ENCODE peak calls at places on chromosome 13, in seven cellular contexts. F is CD8-positive, alpha-beta T cell; W is AG10803; P is mammary epithelial cell; D is ovary; N is gastrocnemius medialis; Y is stomach. A is an unnamed sample.

GRCh38 chr13:44796597-44797517 is 192.4 kb downstream of the NUFIP1 start:
- DNase-seq in W (no peak), N (no peak), F (no peak), Y (peak; percentile 30), D (no peak), P (no peak), A (no peak)

GRCh38 chr13:19052180-19052579 is 129.4 kb downstream of the TUBA3C start:
- DNase-seq in Y (no peak), P (no peak), W (no peak), D (no peak), N (no peak), F (no peak), A (no peak)

GRCh38 chr13:43377955-43378354 is 354.6 kb downstream of the DNAJC15 start:
- DNase-seq in Y (peak; percentile 38), W (no peak), P (peak; percentile 30), N (no peak), F (no peak), D (no peak), A (peak; percentile 6)

GRCh38 chr13:73334459-73334858 is 275.7 kb downstream of the KLF5 start:
- DNase-seq in D (no peak), N (no peak), P (peak; percentile 88), Y (no peak), W (peak; percentile 9), F (no peak), A (no peak)

GRCh38 chr13:72728290-72728605 is 525 bp downstream of the BORA start:
- DNase-seq in W (no peak), D (no peak), Y (no peak), F (no peak), N (no peak), P (no peak), A (no peak)

GRCh38 chr13:111093634-111094033 is 21.5 kb upstream of the ARHGEF7 start:
- DNase-seq in W (no peak), Y (no peak), D (no peak), P (no peak), N (no peak), F (no peak), A (no peak)

GRCh38 chr13:101941095-101941777 is 460.6 kb downstream of the FGF14 start:
- DNase-seq in W (peak; percentile 14), F (no peak), N (no peak), P (no peak), Y (no peak), D (no peak), A (peak; percentile 66)

GRCh38 chr13:78610381-78610883 is 7.1 kb upstream of the POU4F1 start:
- DNase-seq in D (no peak), P (no peak), N (no peak), F (no peak), W (peak; percentile 15), Y (no peak), A (peak; percentile 44)

DNA sequence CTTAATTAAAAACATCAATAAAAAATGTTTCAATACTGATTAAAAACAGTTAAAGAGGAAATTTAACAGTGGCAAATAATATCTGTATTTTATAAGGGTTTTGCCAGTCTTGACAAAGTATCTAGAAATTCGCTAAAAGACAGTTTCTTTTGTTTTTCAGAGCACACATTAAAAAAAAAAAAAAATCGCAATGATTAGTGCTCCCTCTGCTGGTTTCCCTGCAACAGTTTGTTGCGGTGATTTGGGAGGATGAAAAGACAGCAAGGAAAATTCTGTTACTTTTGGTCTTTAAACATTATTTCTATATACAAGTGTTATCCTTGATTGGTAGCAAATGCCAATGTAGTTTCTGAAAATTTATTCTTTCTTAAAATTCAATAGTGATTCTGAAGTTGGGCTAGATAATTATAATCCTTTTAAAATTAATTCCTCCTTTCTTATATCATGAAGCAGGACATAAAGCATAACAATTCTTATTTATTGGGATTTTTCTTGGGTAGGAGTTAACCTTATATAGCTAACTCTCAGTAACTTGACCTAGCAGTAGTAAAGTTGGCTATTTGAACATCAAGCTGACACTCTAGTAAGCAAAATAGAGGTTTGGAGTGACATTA is 23.1 kb upstream of the SPRY2 start:
- DNase-seq in N (no peak), Y (no peak), W (peak; percentile 27), D (no peak), P (peak; percentile 5), F (no peak), A (peak; percentile 61)
- H3K4me3 ChIP-seq in N (peak overlapping the region; percentile 38), Y (no peak overlapping the region), W (no peak overlapping the region), D (no peak overlapping the region), P (no peak overlapping the region), F (no peak overlapping the region), A (no peak overlapping the region)

GRCh38 chr13:41652735-41653361 is 195.5 kb downstream of the RGCC start:
- DNase-seq in N (no peak), P (peak; percentile 26), F (peak; percentile 24), W (peak; percentile 78), Y (no peak), D (no peak), A (peak; percentile 85)
- TF ChIP-seq CTCF in N (peak; percentile 50), P (peak; percentile 63), F (peak; percentile 64), W (peak; percentile 73), Y (peak; percentile 49), D (peak; percentile 30), A (peak; percentile 57)

GRCh38 chr13:83449666-83450395 is 432.4 kb downstream of the SLITRK1 start:
- DNase-seq in N (no peak), F (no peak), W (peak; percentile 58), P (peak; percentile 81), D (no peak), Y (no peak), A (peak; percentile 75)

GRCh38 chr13:83453723-83454122 is 428.6 kb downstream of the SLITRK1 start:
- DNase-seq in W (no peak), N (no peak), F (no peak), P (no peak), D (no peak), Y (no peak), A (no peak)

GRCh38 chr13:83452292-83452950 is 429.9 kb downstream of the SLITRK1 start:
- DNase-seq in F (no peak), W (no peak), D (no peak), P (no peak), Y (no peak), N (no peak), A (no peak)

GRCh38 chr13:83453300-83453699 is 429.0 kb downstream of the SLITRK1 start:
- DNase-seq in Y (no peak), P (no peak), N (no peak), F (no peak), D (no peak), W (no peak), A (no peak)

GRCh38 chr13:83450586-83450985 is 431.7 kb downstream of the SLITRK1 start:
- DNase-seq in F (no peak), W (peak; percentile 23), N (no peak), Y (no peak), D (no peak), P (peak; percentile 7), A (peak; percentile 33)
- H3K4me3 ChIP-seq in F (no peak overlapping the region), W (no peak overlapping the region), N (no peak overlapping the region), Y (no peak overlapping the region), D (no peak overlapping the region), P (no peak overlapping the region), A (no peak overlapping the region)

GRCh38 chr13:92966341-92966740 is 260.3 kb upstream of the GPC6 start:
- DNase-seq in W (no peak), N (no peak), P (no peak), Y (no peak), F (no peak), D (no peak), A (no peak)

GRCh38 chr13:92966900-92967299 is 259.7 kb upstream of the GPC6 start:
- DNase-seq in Y (no peak), N (no peak), D (no peak), W (no peak), F (no peak), P (no peak), A (no peak)

GRCh38 chr13:92963029-92963428 is 263.6 kb upstream of the GPC6 start:
- DNase-seq in P (peak; percentile 20), D (no peak), W (no peak), N (no peak), Y (no peak), F (no peak), A (peak; percentile 5)

GRCh38 chr13:92972751-92973150 is 253.9 kb upstream of the GPC6 start:
- DNase-seq in F (no peak), Y (no peak), N (no peak), W (no peak), P (no peak), D (no peak), A (no peak)

DNA sequence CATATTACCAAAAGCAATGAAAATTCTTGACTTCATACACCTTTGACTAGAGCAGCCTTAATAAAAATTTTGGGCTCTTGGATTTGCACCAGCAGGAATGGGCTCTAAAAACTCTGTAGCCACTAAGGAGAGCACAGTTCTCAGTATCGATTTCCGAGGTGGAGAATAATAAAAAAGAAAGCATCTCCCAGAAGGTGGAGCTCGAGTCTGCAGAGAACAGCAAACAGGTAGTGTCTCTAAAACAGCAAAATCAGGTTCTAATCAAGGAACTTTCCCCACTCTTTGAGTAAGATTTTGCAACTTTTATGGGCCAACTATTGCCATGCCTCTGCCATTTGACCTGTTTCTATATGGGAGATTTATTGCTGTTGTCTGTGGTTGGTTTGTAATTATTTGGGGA is 258.7 kb upstream of the GPC6 start:
- DNase-seq in P (peak; percentile 9), N (no peak), D (no peak), W (peak; percentile 13), Y (no peak), F (no peak), A (peak; percentile 31)
- TF ChIP-seq CTCF in P (peak; percentile 56), N (no peak), D (no peak), W (peak; percentile 31), Y (no peak), F (no peak), A (peak; percentile 37)

GRCh38 chr13:33194820-33195692 is 90.5 kb downstream of the STARD13 start:
- DNase-seq in F (no peak), W (peak; percentile 82), D (no peak), Y (peak; percentile 30), P (no peak), N (no peak), A (peak; percentile 99)
- H3K4me3 ChIP-seq in F (no peak overlapping the region), W (no peak overlapping the region), D (no peak overlapping the region), Y (no peak overlapping the region), P (no peak overlapping the region), N (no peak overlapping the region), A (no peak overlapping the region)

GRCh38 chr13:105202384-105202783 is 1333.1 kb downstream of the EFNB2 start:
- DNase-seq in P (no peak), W (no peak), N (no peak), D (no peak), Y (no peak), F (no peak), A (peak; percentile 80)
- TF ChIP-seq CTCF in P (peak; percentile 44), W (peak; percentile 25), N (no peak), D (no peak), Y (peak; percentile 15), F (no peak), A (peak; percentile 92)

GRCh38 chr13:112893570-112894422 is 75.2 kb upstream of the MCF2L start:
- DNase-seq in N (no peak), P (no peak), D (peak; percentile 57), F (no peak), W (no peak), Y (peak; percentile 69), A (peak; percentile 27)
- H3K4me3 ChIP-seq in N (peak overlapping the region; percentile 38), P (no peak overlapping the region), D (peak overlapping the region; percentile 21), F (no peak overlapping the region), W (no peak overlapping the region), Y (peak overlapping the region; percentile 58), A (no peak overlapping the region)

GRCh38 chr13:29704648-29705047 is 109.2 kb upstream of the SLC7A1 start:
- DNase-seq in W (peak; percentile 40), D (no peak), N (no peak), Y (no peak), F (no peak), P (no peak), A (no peak)
- TF ChIP-seq CTCF in W (no peak), D (no peak), N (no peak), Y (no peak), F (no peak), P (no peak), A (no peak)